ENCODE peak calls at places on chromosomes 13 and 19, in four cellular contexts. One of them, this sample, is unnamed.
A peak's percentile ranks its signal among the peaks of the same experiment; 100 is the strongest.

GRCh38 chr13:67515895-67516294 is 285.8 kb upstream of the PCDH9 start:
- DNase-seq in WTC11: no peak
- DNase-seq in HepG2: no peak
- DNase-seq in K562: no peak
- DNase-seq in this sample: no peak

GRCh38 chr13:36530050-36530789 is 97.9 kb downstream of the CCNA1 start:
- DNase-seq in WTC11: no peak
- DNase-seq in HepG2: no peak
- DNase-seq in K562: no peak
- DNase-seq in this sample: no peak

GRCh38 chr13:20475927-20476691 is 49.5 kb downstream of the CRYL1 start:
- DNase-seq in WTC11: peak; percentile 39
- DNase-seq in HepG2: no peak
- DNase-seq in K562: no peak
- DNase-seq in this sample: peak; percentile 21

GRCh38 chr13:46551410-46552301 is 1.3 kb upstream of the LRCH1 start:
- DNase-seq in WTC11: peak; percentile 82
- DNase-seq in HepG2: peak; percentile 61
- DNase-seq in K562: peak; percentile 50
- DNase-seq in this sample: peak; percentile 69

GRCh38 chr13:46492946-46493345 is 60.0 kb upstream of the LRCH1 start:
- DNase-seq in WTC11: no peak
- DNase-seq in HepG2: peak; percentile 22
- DNase-seq in K562: peak; percentile 16
- DNase-seq in this sample: peak; percentile 54

GRCh38 chr19:30349131-30349730 is 23.0 kb upstream of the ZNF536 start:
- DNase-seq in WTC11: peak; percentile 59
- DNase-seq in HepG2: no peak
- DNase-seq in K562: no peak
- DNase-seq in this sample: no peak

GRCh38 chr19:6868341-6868740 is 19.0 kb upstream of the ADGRE1 start:
- DNase-seq in WTC11: no peak
- DNase-seq in HepG2: no peak
- DNase-seq in K562: no peak
- DNase-seq in this sample: no peak

GRCh38 chr13:73661687-73662425 is 472.3 kb downstream of the KLF12 start:
- DNase-seq in WTC11: no peak
- DNase-seq in HepG2: peak; percentile 25
- DNase-seq in K562: no peak
- DNase-seq in this sample: no peak

GRCh38 chr19:6228523-6229215 is 51.1 kb downstream of the MLLT1 start:
- DNase-seq in WTC11: no peak
- DNase-seq in HepG2: no peak
- DNase-seq in K562: no peak
- DNase-seq in this sample: no peak

GRCh38 chr19:42596391-42597071 is 1.8 kb upstream of the CEACAM8 start:
- DNase-seq in WTC11: peak; percentile 68
- DNase-seq in HepG2: no peak
- DNase-seq in K562: peak; percentile 78
- DNase-seq in this sample: peak; percentile 65

GRCh38 chr13:51549050-51549449 is 35.2 kb upstream of the WDFY2 start:
- DNase-seq in WTC11: no peak
- DNase-seq in HepG2: peak; percentile 33
- DNase-seq in K562: peak; percentile 63
- DNase-seq in this sample: no peak

GRCh38 chr13:44667950-44668349 is 91.8 kb upstream of the TSC22D1 start:
- DNase-seq in WTC11: no peak
- DNase-seq in HepG2: no peak
- DNase-seq in K562: no peak
- DNase-seq in this sample: no peak

GRCh38 chr19:2289714-2290435 is 7.9 kb upstream of the PEAK3 start:
- DNase-seq in WTC11: no peak
- DNase-seq in HepG2: no peak
- DNase-seq in K562: peak; percentile 53
- DNase-seq in this sample: no peak

GRCh38 chr13:28047784-28048388 is 52.5 kb downstream of the FLT3 start:
- DNase-seq in WTC11: no peak
- DNase-seq in HepG2: no peak
- DNase-seq in K562: no peak
- DNase-seq in this sample: no peak

GRCh38 chr19:4007836-4008539 is 452 bp downstream of the PIAS4 start:
- DNase-seq in WTC11: peak; percentile 40
- DNase-seq in HepG2: peak; percentile 18
- DNase-seq in K562: peak; percentile 75
- DNase-seq in this sample: no peak

GRCh38 chr13:28568286-28568685 is 73.4 kb upstream of the FLT1 start:
- DNase-seq in WTC11: no peak
- DNase-seq in HepG2: no peak
- DNase-seq in K562: peak; percentile 31
- DNase-seq in this sample: no peak

GRCh38 chr13:34672631-34673030 is 269.4 kb upstream of the NBEA start:
- DNase-seq in WTC11: no peak
- DNase-seq in HepG2: no peak
- DNase-seq in K562: no peak
- DNase-seq in this sample: no peak

GRCh38 chr19:49689133-49690072 is at the start of gene ADM5:
- DNase-seq in WTC11: peak; percentile 76
- DNase-seq in HepG2: no peak
- DNase-seq in K562: no peak
- DNase-seq in this sample: no peak

GRCh38 chr13:107205318-107206112 is 637.6 kb upstream of the ARGLU1 start:
- DNase-seq in WTC11: peak; percentile 80
- DNase-seq in HepG2: peak; percentile 31
- DNase-seq in K562: peak; percentile 64
- DNase-seq in this sample: peak; percentile 46

GRCh38 chr13:100519626-100520025 is 69.0 kb downstream of the GGACT start:
- DNase-seq in WTC11: no peak
- DNase-seq in HepG2: no peak
- DNase-seq in K562: no peak
- DNase-seq in this sample: no peak
- TF ChIP-seq SP1 in WTC11: no peak
- TF ChIP-seq SP1 in HepG2: no peak
- TF ChIP-seq SP1 in K562: no peak
- TF ChIP-seq SP1 in this sample: no peak

GRCh38 chr13:49441846-49442245 is 2.0 kb downstream of the CAB39L start:
- DNase-seq in WTC11: no peak
- DNase-seq in HepG2: no peak
- DNase-seq in K562: no peak
- DNase-seq in this sample: no peak

GRCh38 chr13:49443689-49444516 is at the start of the genes CAB39L and SETDB2:
- DNase-seq in WTC11: peak; percentile 99
- DNase-seq in HepG2: peak; percentile 98
- DNase-seq in K562: peak; percentile 90
- DNase-seq in this sample: peak; percentile 91

GRCh38 chr13:49446473-49446872 is 2.4 kb downstream of the SETDB2 start:
- DNase-seq in WTC11: no peak
- DNase-seq in HepG2: no peak
- DNase-seq in K562: no peak
- DNase-seq in this sample: no peak

GRCh38 chr13:49443327-49443688 is 556 bp downstream of the CAB39L start:
- DNase-seq in WTC11: no peak
- DNase-seq in HepG2: peak; percentile 40
- DNase-seq in K562: no peak
- DNase-seq in this sample: peak; percentile 6

GRCh38 chr13:49444517-49445395 is 682 bp downstream of the SETDB2 start:
- DNase-seq in WTC11: no peak
- DNase-seq in HepG2: peak; percentile 31
- DNase-seq in K562: no peak
- DNase-seq in this sample: peak; percentile 11
- TF ChIP-seq ELF4 in WTC11: no peak
- TF ChIP-seq ELF4 in HepG2: no peak
- TF ChIP-seq ELF4 in K562: no peak
- TF ChIP-seq ELF4 in this sample: no peak

DNA sequence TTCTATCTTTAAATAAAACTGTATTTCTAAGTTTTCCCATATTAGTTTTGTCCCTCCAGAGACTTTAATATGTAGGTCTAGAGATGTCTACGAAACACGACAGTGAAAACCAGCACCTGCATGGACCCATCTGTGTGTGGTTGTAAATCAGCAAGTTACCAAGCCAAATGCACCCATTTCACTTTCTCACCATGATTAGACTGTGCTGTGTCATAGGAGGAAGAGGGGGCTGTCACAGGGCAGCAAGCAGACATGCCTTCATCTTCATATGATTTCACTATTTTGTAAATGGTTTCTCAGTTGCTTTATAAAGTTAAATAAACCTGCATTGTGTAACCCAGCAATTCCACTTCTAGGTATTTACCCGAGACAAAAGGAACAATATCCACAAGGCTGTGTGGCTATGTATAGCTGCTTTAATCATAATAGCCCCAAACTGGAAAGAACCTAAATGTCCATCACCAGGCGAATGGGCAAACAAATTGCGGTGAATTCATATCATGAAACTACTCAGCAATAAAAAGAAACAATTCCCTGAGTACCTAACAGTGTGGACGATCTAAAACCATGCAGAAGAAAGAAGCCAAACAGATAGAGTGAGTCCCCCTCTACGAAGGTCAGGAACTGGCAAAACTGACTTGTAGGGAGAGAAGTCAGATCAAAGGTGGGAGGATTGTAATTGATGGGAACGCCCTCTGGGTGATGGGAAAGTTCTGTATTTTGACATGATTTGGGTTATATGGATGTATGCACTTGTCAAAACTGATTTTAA is 185.5 kb downstream of the COL4A1 start:
- DNase-seq in WTC11: no peak
- DNase-seq in HepG2: no peak
- DNase-seq in K562: no peak
- DNase-seq in this sample: no peak
- TF ChIP-seq SP1 in WTC11: no peak
- TF ChIP-seq SP1 in HepG2: no peak
- TF ChIP-seq SP1 in K562: no peak
- TF ChIP-seq SP1 in this sample: no peak

GRCh38 chr13:97502691-97503090 is 68.7 kb downstream of the RAP2A start:
- DNase-seq in WTC11: no peak
- DNase-seq in HepG2: no peak
- DNase-seq in K562: no peak
- DNase-seq in this sample: no peak

GRCh38 chr13:97505022-97505421 is 71.1 kb downstream of the RAP2A start:
- DNase-seq in WTC11: no peak
- DNase-seq in HepG2: no peak
- DNase-seq in K562: no peak
- DNase-seq in this sample: no peak

GRCh38 chr13:97502192-97502591 is 68.2 kb downstream of the RAP2A start:
- DNase-seq in WTC11: no peak
- DNase-seq in HepG2: no peak
- DNase-seq in K562: no peak
- DNase-seq in this sample: no peak

DNA sequence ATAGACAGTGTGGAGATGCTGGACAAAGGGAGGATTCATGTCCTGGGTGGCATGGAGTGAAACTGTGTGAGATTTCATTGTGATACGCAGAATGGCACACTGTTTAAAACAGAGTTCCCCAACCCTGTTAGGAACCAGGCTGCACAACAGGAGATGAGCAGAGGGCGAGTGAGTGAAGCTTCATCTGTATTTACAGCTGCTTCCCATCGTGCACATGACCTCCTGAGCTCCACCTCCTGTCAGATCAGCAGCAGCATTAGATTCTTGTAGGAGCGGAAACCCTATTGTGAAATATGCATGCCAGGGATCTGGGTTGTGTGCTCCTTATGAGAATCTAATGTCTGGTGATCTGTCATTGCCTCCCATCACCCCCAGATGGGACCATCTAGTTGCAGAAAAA is 72.5 kb downstream of the RAP2A start:
- DNase-seq in WTC11: no peak
- DNase-seq in HepG2: no peak
- DNase-seq in K562: no peak
- DNase-seq in this sample: no peak
- TF ChIP-seq ELF4 in WTC11: no peak
- TF ChIP-seq ELF4 in HepG2: no peak
- TF ChIP-seq ELF4 in K562: no peak
- TF ChIP-seq ELF4 in this sample: no peak

GRCh38 chr13:42852102-42852501 is 70.7 kb downstream of the FAM216B start:
- DNase-seq in WTC11: no peak
- DNase-seq in HepG2: no peak
- DNase-seq in K562: no peak
- DNase-seq in this sample: no peak

GRCh38 chr13:42849200-42849599 is 67.8 kb downstream of the FAM216B start:
- DNase-seq in WTC11: no peak
- DNase-seq in HepG2: no peak
- DNase-seq in K562: no peak
- DNase-seq in this sample: no peak

GRCh38 chr13:42847891-42848663 is 66.7 kb downstream of the FAM216B start:
- DNase-seq in WTC11: no peak
- DNase-seq in HepG2: no peak
- DNase-seq in K562: no peak
- DNase-seq in this sample: no peak
- TF ChIP-seq SP1 in WTC11: no peak
- TF ChIP-seq SP1 in HepG2: no peak
- TF ChIP-seq SP1 in K562: no peak
- TF ChIP-seq SP1 in this sample: no peak

DNA sequence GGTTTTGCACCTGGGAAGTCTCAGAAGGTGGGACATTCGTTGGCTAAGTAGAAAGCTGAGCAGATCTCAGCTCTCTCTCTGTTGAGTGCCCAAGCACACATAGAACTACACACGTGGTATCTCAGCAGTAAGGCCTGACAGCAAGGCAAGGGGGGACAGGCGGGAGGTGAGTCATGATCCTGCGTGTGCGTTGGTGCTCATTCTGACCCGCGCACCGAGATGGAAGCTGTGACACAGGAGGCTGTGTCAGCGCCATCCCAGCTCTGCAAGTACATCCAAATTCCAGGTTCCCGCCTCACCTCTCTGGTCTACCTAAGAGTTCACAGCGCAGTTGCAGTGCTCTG is 135.7 kb downstream of the USP12 start:
- DNase-seq in WTC11: no peak
- DNase-seq in HepG2: no peak
- DNase-seq in K562: no peak
- DNase-seq in this sample: no peak
- TF ChIP-seq ELF4 in WTC11: no peak
- TF ChIP-seq ELF4 in HepG2: no peak
- TF ChIP-seq ELF4 in K562: no peak
- TF ChIP-seq ELF4 in this sample: no peak

DNA sequence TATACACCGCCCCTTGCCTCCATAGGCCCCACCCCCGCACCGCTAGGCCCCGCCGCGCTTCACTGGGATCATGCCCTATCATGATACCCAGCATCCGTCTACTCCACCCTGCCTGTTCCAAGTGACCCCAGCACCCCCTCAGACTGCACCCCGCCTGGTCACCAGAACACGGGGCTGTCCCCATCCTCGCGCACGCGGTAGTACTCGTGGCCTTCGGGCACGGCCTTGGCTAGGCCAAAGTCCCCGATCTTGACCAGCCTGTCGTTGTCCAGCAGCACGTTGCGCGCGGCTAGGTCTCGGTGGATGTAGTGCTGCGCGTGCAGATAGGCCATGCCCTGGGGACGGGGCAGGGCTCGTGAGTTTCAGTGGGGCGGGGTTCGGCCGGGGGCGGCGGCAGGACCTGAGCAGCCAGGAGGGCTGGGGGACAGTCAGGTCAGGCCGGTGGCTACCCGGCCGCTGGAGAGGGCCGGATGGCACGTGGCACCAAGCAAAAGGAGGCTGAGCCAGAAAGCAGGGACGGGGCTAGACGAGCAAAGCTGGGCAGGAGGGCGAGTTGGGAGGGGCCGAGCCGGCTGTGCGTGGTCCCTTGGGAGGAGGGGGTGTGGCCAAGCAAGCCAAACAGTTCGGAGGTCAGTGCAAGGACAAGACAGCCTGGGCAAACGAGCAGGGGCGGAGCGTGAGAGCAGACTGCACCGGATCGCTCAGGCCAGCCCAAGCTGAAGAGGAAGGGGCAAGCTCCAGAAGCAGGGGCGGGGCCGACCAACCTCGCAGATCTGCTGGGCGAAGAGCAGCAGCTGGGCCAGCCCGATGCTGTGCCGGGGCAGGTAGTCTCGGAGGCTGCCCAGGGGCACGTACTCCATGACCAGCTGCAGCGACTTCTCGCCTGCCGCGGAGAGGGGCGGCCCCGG is 13.6 kb upstream of the ICAM3 start:
- DNase-seq in WTC11: peak; percentile 95
- DNase-seq in HepG2: no peak
- DNase-seq in K562: peak; percentile 73
- DNase-seq in this sample: no peak
- TF ChIP-seq SP1 in WTC11: no peak
- TF ChIP-seq SP1 in HepG2: no peak
- TF ChIP-seq SP1 in K562: no peak
- TF ChIP-seq SP1 in this sample: no peak